ENCODE peak calls at places on chromosomes 6 and 20, in six cellular contexts. K, X, W, U, S and R are unnamed samples.

GRCh38 chr6:30044630-30045029 is 16.4 kb upstream of the POLR1H start:
- DNase-seq in K (no peak), X (no peak), W (no peak), U (no peak), S (no peak), R (no peak)

GRCh38 chr6:102662851-102663250 is 1269.3 kb downstream of the GRIK2 start:
- DNase-seq in K (no peak), X (no peak), W (no peak), U (no peak), S (no peak), R (no peak)

GRCh38 chr6:25484900-25485299 is 167.1 kb upstream of the SCGN start:
- DNase-seq in K (no peak), X (no peak), W (no peak), U (no peak), S (no peak), R (no peak)

GRCh38 chr6:108252055-108252454 is 8.8 kb downstream of the SNX3 start:
- DNase-seq in K (no peak), X (no peak), W (no peak), U (no peak), S (no peak), R (no peak)

GRCh38 chr6:142786476-142786875 is 158.5 kb downstream of the HIVEP2 start:
- DNase-seq in K (no peak), X (no peak), W (no peak), U (no peak), S (no peak), R (no peak)

GRCh38 chr20:17609978-17610377 is 40.1 kb downstream of the DSTN start:
- DNase-seq in K (no peak), X (no peak), W (no peak), U (no peak), S (no peak), R (no peak)

GRCh38 chr20:46027245-46027853 is 1.7 kb upstream of the SLC12A5 start:
- DNase-seq in K (peak; percentile 36), X (no peak), W (peak; percentile 72), U (no peak), S (no peak), R (no peak)

GRCh38 chr20:13430346-13431002 is 208.3 kb downstream of the TASP1 start:
- DNase-seq in K (no peak), X (no peak), W (no peak), U (no peak), S (no peak), R (no peak)

GRCh38 chr20:2149507-2149906 is 47.9 kb downstream of the STK35 start:
- DNase-seq in K (no peak), X (no peak), W (no peak), U (no peak), S (no peak), R (no peak)

GRCh38 chr6:115712562-115712961 is 348.1 kb downstream of the FRK start:
- DNase-seq in K (no peak), X (no peak), W (no peak), U (no peak), S (no peak), R (no peak)

GRCh38 chr6:53654745-53655240 is 10.8 kb downstream of the KLHL31 start:
- DNase-seq in K (no peak), X (no peak), W (no peak), U (no peak), S (no peak), R (no peak)

GRCh38 chr20:47263502-47264084 is 92.9 kb downstream of the ZMYND8 start:
- DNase-seq in K (no peak), X (no peak), W (no peak), U (peak; percentile 64), S (no peak), R (no peak)

GRCh38 chr6:115896538-115897129 is 164.1 kb downstream of the FRK start:
- DNase-seq in K (no peak), X (no peak), W (no peak), U (no peak), S (no peak), R (no peak)

GRCh38 chr20:36092424-36093024 is 62.0 kb upstream of the EPB41L1 start:
- DNase-seq in K (no peak), X (no peak), W (peak; percentile 27), U (peak; percentile 58), S (no peak), R (no peak)

GRCh38 chr20:54865273-54865672 is 389.9 kb downstream of the DOK5 start:
- DNase-seq in K (no peak), X (no peak), W (no peak), U (no peak), S (no peak), R (no peak)

GRCh38 chr20:57092112-57092899 is 174.1 kb downstream of the BMP7 start:
- DNase-seq in K (peak; percentile 42), X (peak; percentile 53), W (peak; percentile 80), U (peak; percentile 69), S (no peak), R (no peak)

GRCh38 chr6:93678841-93679454 is 259.6 kb upstream of the EPHA7 start:
- DNase-seq in K (no peak), X (no peak), W (no peak), U (no peak), S (no peak), R (no peak)

GRCh38 chr6:97440590-97441176 is 157.7 kb upstream of the MMS22L start:
- DNase-seq in K (no peak), X (no peak), W (peak; percentile 43), U (no peak), S (no peak), R (no peak)

GRCh38 chr6:124974770-124975377 is 12.6 kb downstream of the RNF217 start:
- DNase-seq in K (peak; percentile 45), X (no peak), W (no peak), U (no peak), S (no peak), R (no peak)

GRCh38 chr20:15597306-15597705 is 975.9 kb downstream of the KIF16B start:
- DNase-seq in K (peak; percentile 20), X (peak; percentile 30), W (no peak), U (no peak), S (no peak), R (no peak)

GRCh38 chr6:54019860-54020259 is 91.4 kb upstream of the MLIP start:
- DNase-seq in K (no peak), X (no peak), W (no peak), U (no peak), S (no peak), R (no peak)

GRCh38 chr6:50905297-50905696 is 86.6 kb downstream of the TFAP2B start:
- DNase-seq in K (no peak), X (no peak), W (no peak), U (no peak), S (no peak), R (no peak)

GRCh38 chr6:83265384-83265783 is 72.2 kb downstream of the RWDD2A start:
- DNase-seq in K (no peak), X (no peak), W (no peak), U (no peak), S (no peak), R (no peak)

GRCh38 chr6:170160628-170161611 is 130.0 kb downstream of the DLL1 start:
- DNase-seq in K (no peak), X (no peak), W (no peak), U (peak; percentile 35), S (no peak), R (no peak)

GRCh38 chr6:113089056-113089455 is 741.9 kb downstream of the RFPL4B start:
- DNase-seq in K (no peak), X (no peak), W (peak; percentile 16), U (no peak), S (no peak), R (no peak)

GRCh38 chr6:108565893-108566292 is 5.2 kb downstream of the FOXO3 start:
- DNase-seq in K (peak; percentile 44), X (peak; percentile 65), W (peak; percentile 60), U (no peak), S (no peak), R (no peak)

GRCh38 chr6:168091381-168092264 is 12.6 kb upstream of the FRMD1 start:
- DNase-seq in K (no peak), X (no peak), W (no peak), U (no peak), S (no peak), R (no peak)

GRCh38 chr6:157272866-157273755 is 50.2 kb downstream of the TMEM242 start:
- DNase-seq in K (no peak), X (no peak), W (no peak), U (no peak), S (no peak), R (peak; percentile 87)

GRCh38 chr6:7674291-7674690 is 51.6 kb upstream of the BMP6 start:
- DNase-seq in K (no peak), X (no peak), W (no peak), U (no peak), S (no peak), R (no peak)

GRCh38 chr20:37205130-37205529 is 25.8 kb upstream of the MROH8 start:
- DNase-seq in K (no peak), X (no peak), W (no peak), U (no peak), S (no peak), R (no peak)
- H3K36me3 ChIP-seq in K (peaks cover 29% of the 10 kb centered on the region), X (peaks cover 42% of the 10 kb centered on the region), W (no peaks in the 10 kb centered on the region), U (peaks cover 16% of the 10 kb centered on the region), S (peaks cover 76% of the 10 kb centered on the region), R (peaks cover 61% of the 10 kb centered on the region)

DNA sequence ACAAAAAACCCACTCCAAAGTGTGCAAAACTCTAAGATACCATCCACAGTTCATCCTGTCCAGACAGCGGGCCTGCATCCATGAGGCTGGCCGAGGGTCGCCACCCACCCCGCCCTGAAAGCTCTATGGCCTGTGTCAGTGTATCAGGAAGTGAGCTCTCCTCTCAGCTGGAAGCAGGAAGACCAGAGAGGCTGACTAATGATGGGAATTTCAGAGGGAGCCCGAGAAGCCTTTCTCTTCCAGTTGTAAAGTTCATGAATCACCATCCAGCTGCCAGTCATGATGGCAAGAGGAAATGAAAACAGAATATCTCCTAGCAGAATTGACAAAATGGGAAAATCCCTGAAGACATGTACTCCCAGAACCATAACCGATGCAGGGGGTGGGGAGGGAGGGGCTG is 109.6 kb upstream of the RPS6KA2 start:
- DNase-seq in K (no peak), X (no peak), W (no peak), U (no peak), S (no peak), R (no peak)
- H3K36me3 ChIP-seq in K (no peaks in the 10 kb centered on the region), X (no peaks in the 10 kb centered on the region), W (no peaks in the 10 kb centered on the region), U (no peaks in the 10 kb centered on the region), S (no peaks in the 10 kb centered on the region), R (no peaks in the 10 kb centered on the region)

DNA sequence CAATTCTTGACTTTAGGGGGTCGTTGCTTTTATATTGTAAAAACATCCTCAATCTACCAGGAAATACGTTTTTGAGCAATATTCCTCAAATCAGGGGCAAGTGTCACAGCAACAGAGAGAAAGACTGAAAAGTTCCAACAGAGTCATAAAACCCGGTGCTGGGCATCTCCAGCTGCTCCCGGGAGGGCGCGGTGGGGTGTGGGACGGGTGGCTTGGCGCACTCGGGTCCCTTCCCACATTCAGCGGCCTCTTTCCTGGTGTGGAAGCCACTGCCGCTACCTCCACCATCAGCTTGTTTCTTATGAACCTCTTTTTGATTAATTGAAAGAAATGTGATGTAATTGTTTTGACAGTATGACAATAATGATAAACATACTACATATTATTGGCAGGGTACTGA is 98.2 kb downstream of the IRF4 start:
- DNase-seq in K (no peak), X (no peak), W (no peak), U (no peak), S (no peak), R (no peak)
- H3K36me3 ChIP-seq in K (no peaks in the 10 kb centered on the region), X (peaks cover 11% of the 10 kb centered on the region), W (no peaks in the 10 kb centered on the region), U (no peaks in the 10 kb centered on the region), S (peaks cover 60% of the 10 kb centered on the region), R (peaks cover 13% of the 10 kb centered on the region)

DNA sequence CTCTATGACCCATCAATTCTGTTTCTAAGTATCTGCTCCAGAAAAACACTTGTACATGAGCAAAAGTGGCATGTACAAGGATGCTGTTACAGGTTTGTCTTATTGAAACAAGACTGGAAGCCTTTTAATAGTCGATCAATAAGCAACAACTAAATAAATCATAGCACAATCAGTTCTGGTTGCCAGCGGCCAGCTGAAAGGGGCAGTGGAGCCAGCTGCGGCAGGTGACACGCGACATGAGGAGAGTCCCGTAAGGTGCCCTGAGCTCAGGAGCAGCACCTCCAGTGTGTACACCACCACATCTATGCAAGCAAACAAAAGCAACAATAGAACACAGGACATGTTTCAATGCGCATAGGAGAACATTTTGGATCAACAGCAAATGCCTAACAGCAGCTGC is 20.7 kb upstream of the NNAT start:
- DNase-seq in K (no peak), X (no peak), W (no peak), U (no peak), S (no peak), R (no peak)
- H3K36me3 ChIP-seq in K (no peaks in the 10 kb centered on the region), X (no peaks in the 10 kb centered on the region), W (no peaks in the 10 kb centered on the region), U (no peaks in the 10 kb centered on the region), S (peaks cover under 1% of the 10 kb centered on the region), R (no peaks in the 10 kb centered on the region)